ENCODE peak calls at places on chromosomes 13 and 19, in ten cellular contexts. One of them, this sample, is unnamed.

GRCh38 chr19:50607874-50608785 is 31.6 kb downstream of the SYT3 start:
- DNase-seq in neural crest cell: peak
- DNase-seq in neural progenitor cell: peak
- DNase-seq in GM12864: peak
- DNase-seq in kidney: peak
- DNase-seq in foreskin fibroblast: peak
- DNase-seq in prostate gland: peak
- DNase-seq in pancreas: peak
- DNase-seq in fibroblast of lung: peak
- DNase-seq in brain microvascular endothelial cell: peak
- DNase-seq in this sample: peak

GRCh38 chr19:53576941-53577653 is 39.2 kb downstream of the ZNF331 start:
- DNase-seq in foreskin fibroblast: no peak
- DNase-seq in pancreas: no peak
- DNase-seq in neural crest cell: no peak
- DNase-seq in fibroblast of lung: no peak
- DNase-seq in prostate gland: no peak
- DNase-seq in neural progenitor cell: no peak
- DNase-seq in kidney: peak
- DNase-seq in brain microvascular endothelial cell: no peak
- DNase-seq in GM12864: no peak
- DNase-seq in this sample: no peak

GRCh38 chr13:91904597-91904996 is 506.2 kb downstream of the GPC5 start:
- DNase-seq in kidney: no peak
- DNase-seq in neural progenitor cell: no peak
- DNase-seq in brain microvascular endothelial cell: no peak
- DNase-seq in fibroblast of lung: no peak
- DNase-seq in prostate gland: no peak
- DNase-seq in neural crest cell: no peak
- DNase-seq in foreskin fibroblast: no peak
- DNase-seq in pancreas: no peak
- DNase-seq in GM12864: no peak
- DNase-seq in this sample: no peak

GRCh38 chr19:2041436-2041685 is 9.7 kb downstream of the MKNK2 start:
- DNase-seq in kidney: no peak
- DNase-seq in brain microvascular endothelial cell: no peak
- DNase-seq in prostate gland: peak
- DNase-seq in neural progenitor cell: no peak
- DNase-seq in GM12864: no peak
- DNase-seq in fibroblast of lung: no peak
- DNase-seq in neural crest cell: no peak
- DNase-seq in foreskin fibroblast: no peak
- DNase-seq in pancreas: no peak
- DNase-seq in this sample: no peak

GRCh38 chr13:103436057-103436654 is 369.9 kb upstream of the SLC10A2 start:
- DNase-seq in kidney: no peak
- DNase-seq in prostate gland: no peak
- DNase-seq in neural progenitor cell: no peak
- DNase-seq in foreskin fibroblast: no peak
- DNase-seq in fibroblast of lung: no peak
- DNase-seq in neural crest cell: no peak
- DNase-seq in pancreas: no peak
- DNase-seq in GM12864: no peak
- DNase-seq in brain microvascular endothelial cell: no peak
- DNase-seq in this sample: no peak

GRCh38 chr13:110272227-110272626 is 34.7 kb downstream of the COL4A1 start:
- DNase-seq in pancreas: no peak
- DNase-seq in GM12864: no peak
- DNase-seq in neural crest cell: no peak
- DNase-seq in brain microvascular endothelial cell: no peak
- DNase-seq in kidney: no peak
- DNase-seq in prostate gland: no peak
- DNase-seq in foreskin fibroblast: no peak
- DNase-seq in fibroblast of lung: no peak
- DNase-seq in neural progenitor cell: no peak
- DNase-seq in this sample: no peak

GRCh38 chr19:34818270-34818669 is 45.3 kb upstream of the ZNF599 start:
- DNase-seq in foreskin fibroblast: no peak
- DNase-seq in GM12864: no peak
- DNase-seq in prostate gland: no peak
- DNase-seq in pancreas: no peak
- DNase-seq in neural progenitor cell: no peak
- DNase-seq in fibroblast of lung: no peak
- DNase-seq in neural crest cell: no peak
- DNase-seq in brain microvascular endothelial cell: no peak
- DNase-seq in kidney: no peak
- DNase-seq in this sample: no peak

GRCh38 chr19:35337984-35338296 is 9.0 kb downstream of the CD22 start:
- DNase-seq in prostate gland: no peak
- DNase-seq in fibroblast of lung: no peak
- DNase-seq in kidney: peak
- DNase-seq in neural progenitor cell: no peak
- DNase-seq in pancreas: no peak
- DNase-seq in brain microvascular endothelial cell: no peak
- DNase-seq in GM12864: no peak
- DNase-seq in neural crest cell: no peak
- DNase-seq in foreskin fibroblast: no peak
- DNase-seq in this sample: no peak

GRCh38 chr13:32428581-32429072 is 697 bp upstream of the N4BP2L1 start:
- DNase-seq in neural progenitor cell: no peak
- DNase-seq in GM12864: no peak
- DNase-seq in kidney: no peak
- DNase-seq in prostate gland: peak
- DNase-seq in pancreas: no peak
- DNase-seq in fibroblast of lung: no peak
- DNase-seq in foreskin fibroblast: no peak
- DNase-seq in brain microvascular endothelial cell: no peak
- DNase-seq in neural crest cell: no peak
- DNase-seq in this sample: no peak

GRCh38 chr13:80945328-80945727 is 604.4 kb upstream of the SPRY2 start:
- DNase-seq in GM12864: no peak
- DNase-seq in neural progenitor cell: peak
- DNase-seq in brain microvascular endothelial cell: no peak
- DNase-seq in kidney: no peak
- DNase-seq in foreskin fibroblast: no peak
- DNase-seq in fibroblast of lung: no peak
- DNase-seq in pancreas: no peak
- DNase-seq in prostate gland: no peak
- DNase-seq in neural crest cell: peak
- DNase-seq in this sample: no peak

GRCh38 chr13:71217827-71218226 is 649.2 kb downstream of the DACH1 start:
- DNase-seq in fibroblast of lung: no peak
- DNase-seq in pancreas: no peak
- DNase-seq in kidney: peak
- DNase-seq in GM12864: no peak
- DNase-seq in foreskin fibroblast: no peak
- DNase-seq in brain microvascular endothelial cell: no peak
- DNase-seq in prostate gland: no peak
- DNase-seq in neural crest cell: no peak
- DNase-seq in neural progenitor cell: no peak
- DNase-seq in this sample: no peak

GRCh38 chr13:71213252-71213821 is 653.7 kb downstream of the DACH1 start:
- DNase-seq in fibroblast of lung: no peak
- DNase-seq in GM12864: no peak
- DNase-seq in neural progenitor cell: no peak
- DNase-seq in prostate gland: no peak
- DNase-seq in neural crest cell: no peak
- DNase-seq in kidney: no peak
- DNase-seq in pancreas: no peak
- DNase-seq in brain microvascular endothelial cell: no peak
- DNase-seq in foreskin fibroblast: no peak
- DNase-seq in this sample: no peak

GRCh38 chr13:71219671-71220070 is 647.3 kb downstream of the DACH1 start:
- DNase-seq in prostate gland: no peak
- DNase-seq in foreskin fibroblast: no peak
- DNase-seq in pancreas: no peak
- DNase-seq in fibroblast of lung: no peak
- DNase-seq in neural progenitor cell: no peak
- DNase-seq in kidney: no peak
- DNase-seq in brain microvascular endothelial cell: no peak
- DNase-seq in neural crest cell: no peak
- DNase-seq in GM12864: no peak
- DNase-seq in this sample: no peak

GRCh38 chr13:71218960-71219359 is 648.0 kb downstream of the DACH1 start:
- DNase-seq in brain microvascular endothelial cell: no peak
- DNase-seq in neural progenitor cell: peak
- DNase-seq in pancreas: no peak
- DNase-seq in neural crest cell: no peak
- DNase-seq in foreskin fibroblast: no peak
- DNase-seq in kidney: no peak
- DNase-seq in prostate gland: no peak
- DNase-seq in fibroblast of lung: no peak
- DNase-seq in GM12864: no peak
- DNase-seq in this sample: no peak
- TF ChIP-seq CTCF in brain microvascular endothelial cell: no peak
- TF ChIP-seq CTCF in neural progenitor cell: peak
- TF ChIP-seq CTCF in pancreas: no peak
- TF ChIP-seq CTCF in neural crest cell: no peak
- TF ChIP-seq CTCF in foreskin fibroblast: no peak
- TF ChIP-seq CTCF in kidney: no peak
- TF ChIP-seq CTCF in prostate gland: no peak
- TF ChIP-seq CTCF in fibroblast of lung: peak
- TF ChIP-seq CTCF in GM12864: peak
- TF ChIP-seq CTCF in this sample: no peak

GRCh38 chr13:94205896-94206295 is 273.6 kb downstream of the DCT start:
- DNase-seq in prostate gland: no peak
- DNase-seq in kidney: no peak
- DNase-seq in GM12864: no peak
- DNase-seq in neural progenitor cell: no peak
- DNase-seq in neural crest cell: no peak
- DNase-seq in fibroblast of lung: no peak
- DNase-seq in foreskin fibroblast: no peak
- DNase-seq in brain microvascular endothelial cell: no peak
- DNase-seq in pancreas: no peak
- DNase-seq in this sample: no peak
- TF ChIP-seq CTCF in prostate gland: no peak
- TF ChIP-seq CTCF in kidney: no peak
- TF ChIP-seq CTCF in GM12864: no peak
- TF ChIP-seq CTCF in neural progenitor cell: no peak
- TF ChIP-seq CTCF in neural crest cell: no peak
- TF ChIP-seq CTCF in fibroblast of lung: no peak
- TF ChIP-seq CTCF in foreskin fibroblast: no peak
- TF ChIP-seq CTCF in brain microvascular endothelial cell: no peak
- TF ChIP-seq CTCF in pancreas: no peak
- TF ChIP-seq CTCF in this sample: no peak

GRCh38 chr13:44735806-44736205 is 159.7 kb upstream of the TSC22D1 start:
- DNase-seq in neural crest cell: no peak
- DNase-seq in fibroblast of lung: no peak
- DNase-seq in foreskin fibroblast: no peak
- DNase-seq in neural progenitor cell: no peak
- DNase-seq in kidney: no peak
- DNase-seq in pancreas: no peak
- DNase-seq in brain microvascular endothelial cell: no peak
- DNase-seq in GM12864: no peak
- DNase-seq in prostate gland: no peak
- DNase-seq in this sample: no peak

GRCh38 chr13:44738463-44738862 is 162.3 kb upstream of the TSC22D1 start:
- DNase-seq in GM12864: no peak
- DNase-seq in neural crest cell: no peak
- DNase-seq in pancreas: no peak
- DNase-seq in brain microvascular endothelial cell: no peak
- DNase-seq in neural progenitor cell: no peak
- DNase-seq in fibroblast of lung: no peak
- DNase-seq in kidney: no peak
- DNase-seq in foreskin fibroblast: no peak
- DNase-seq in prostate gland: no peak
- DNase-seq in this sample: no peak

GRCh38 chr13:44739539-44739938 is 163.4 kb upstream of the TSC22D1 start:
- DNase-seq in pancreas: no peak
- DNase-seq in neural progenitor cell: no peak
- DNase-seq in foreskin fibroblast: peak
- DNase-seq in kidney: no peak
- DNase-seq in fibroblast of lung: no peak
- DNase-seq in prostate gland: no peak
- DNase-seq in neural crest cell: no peak
- DNase-seq in brain microvascular endothelial cell: no peak
- DNase-seq in GM12864: no peak
- DNase-seq in this sample: no peak

GRCh38 chr13:44734204-44734707 is 158.1 kb upstream of the TSC22D1 start:
- DNase-seq in neural progenitor cell: no peak
- DNase-seq in fibroblast of lung: peak
- DNase-seq in kidney: no peak
- DNase-seq in neural crest cell: no peak
- DNase-seq in brain microvascular endothelial cell: peak
- DNase-seq in prostate gland: peak
- DNase-seq in pancreas: peak
- DNase-seq in foreskin fibroblast: peak
- DNase-seq in GM12864: no peak
- DNase-seq in this sample: peak

GRCh38 chr13:44739120-44739519 is 163.0 kb upstream of the TSC22D1 start:
- DNase-seq in neural crest cell: no peak
- DNase-seq in fibroblast of lung: no peak
- DNase-seq in foreskin fibroblast: no peak
- DNase-seq in prostate gland: no peak
- DNase-seq in neural progenitor cell: no peak
- DNase-seq in GM12864: no peak
- DNase-seq in pancreas: no peak
- DNase-seq in kidney: no peak
- DNase-seq in brain microvascular endothelial cell: no peak
- DNase-seq in this sample: no peak
- TF ChIP-seq CTCF in neural crest cell: no peak
- TF ChIP-seq CTCF in fibroblast of lung: peak
- TF ChIP-seq CTCF in foreskin fibroblast: no peak
- TF ChIP-seq CTCF in prostate gland: no peak
- TF ChIP-seq CTCF in neural progenitor cell: peak
- TF ChIP-seq CTCF in GM12864: peak
- TF ChIP-seq CTCF in pancreas: no peak
- TF ChIP-seq CTCF in kidney: no peak
- TF ChIP-seq CTCF in brain microvascular endothelial cell: peak
- TF ChIP-seq CTCF in this sample: no peak

GRCh38 chr19:41321600-41322270 is 11.8 kb downstream of the CCDC97 start:
- DNase-seq in neural crest cell: peak
- DNase-seq in brain microvascular endothelial cell: peak
- DNase-seq in pancreas: no peak
- DNase-seq in GM12864: no peak
- DNase-seq in foreskin fibroblast: peak
- DNase-seq in neural progenitor cell: peak
- DNase-seq in kidney: peak
- DNase-seq in prostate gland: no peak
- DNase-seq in fibroblast of lung: peak
- DNase-seq in this sample: peak
- TF ChIP-seq CTCF in neural crest cell: peak
- TF ChIP-seq CTCF in brain microvascular endothelial cell: peak
- TF ChIP-seq CTCF in pancreas: peak
- TF ChIP-seq CTCF in GM12864: peak
- TF ChIP-seq CTCF in foreskin fibroblast: peak
- TF ChIP-seq CTCF in neural progenitor cell: peak
- TF ChIP-seq CTCF in kidney: peak
- TF ChIP-seq CTCF in prostate gland: peak
- TF ChIP-seq CTCF in fibroblast of lung: peak
- TF ChIP-seq CTCF in this sample: peak